ENCODE peak calls at places on chromosomes 3 and 15, in eight cellular contexts. L is activated CD4-positive, alpha-beta T cell treated with anti-CD3 and anti-CD28 coated beads, Interleukin-2, amount 50 U/mL, for 48 hours; W is islet precursor cell; C is mammary epithelial cell; M is ACHN; D is colonic mucosa; K is HT-29; A is stimulated activated CD4-positive, alpha-beta T cell treated with anti-CD3 and anti-CD28 coated beads, TNF-alpha, amount 100 ng/mL, for 48 hours. R is an unnamed sample.

GRCh38 chr3:113055201-113055600 is 64.4 kb downstream of the GTPBP8 start:
- DNase-seq in L (no peak), W (no peak), C (no peak), M (no peak), D (no peak), K (no peak), A (no peak), R (no peak)

GRCh38 chr3:148513066-148513671 is 184.5 kb upstream of the AGTR1 start:
- DNase-seq in L (no peak), W (no peak), C (no peak), M (no peak), D (no peak), K (no peak), A (no peak), R (no peak)

GRCh38 chr3:105006164-105006563 is 360.5 kb upstream of the ALCAM start:
- DNase-seq in L (no peak), W (no peak), C (no peak), M (no peak), D (no peak), K (no peak), A (no peak), R (no peak)

GRCh38 chr15:63915209-63915887 is 81.6 kb upstream of the HERC1 start:
- DNase-seq in L (no peak), W (no peak), C (no peak), M (no peak), D (no peak), K (no peak), A (no peak), R (peak)

GRCh38 chr3:63763156-63763555 is 55.9 kb upstream of the C3orf49 start:
- DNase-seq in L (no peak), W (no peak), C (peak), M (no peak), D (no peak), K (no peak), A (no peak), R (peak)

GRCh38 chr3:160720123-160720746 is 35.8 kb upstream of the PPM1L start:
- DNase-seq in L (no peak), W (no peak), C (no peak), M (peak), D (no peak), K (peak), A (no peak), R (peak)

GRCh38 chr15:95684126-95684525 is 646.4 kb upstream of the NR2F2 start:
- DNase-seq in L (no peak), W (no peak), C (no peak), M (no peak), D (no peak), K (no peak), A (no peak), R (peak)

GRCh38 chr3:181947606-181948005 is 235.9 kb downstream of the SOX2 start:
- DNase-seq in L (no peak), W (no peak), C (no peak), M (no peak), D (no peak), K (peak), A (no peak), R (no peak)

GRCh38 chr15:98035134-98035533 is 74.6 kb downstream of the ARRDC4 start:
- DNase-seq in L (no peak), W (no peak), C (peak), M (no peak), D (no peak), K (no peak), A (no peak), R (peak)

GRCh38 chr15:63236272-63236671 is 41.1 kb upstream of the APH1B start:
- DNase-seq in L (no peak), W (no peak), C (peak), M (no peak), D (no peak), K (no peak), A (no peak), R (no peak)

GRCh38 chr15:72236381-72237285 is 5.6 kb upstream of the PKM start:
- DNase-seq in L (no peak), W (no peak), C (no peak), M (peak), D (no peak), K (no peak), A (no peak), R (no peak)